ENCODE peak calls at places on chromosomes 16 and 17, in five cellular contexts. A is fibroblast of pulmonary artery, T is lower leg skin, L is AG04450, W is stomach. H is an unnamed sample.

GRCh38 chr17:66580601-66581385 is 254.1 kb upstream of the CACNG5 start:
- DNase-seq in A (peak), L (no peak), T (no peak), W (peak), H (no peak)

GRCh38 chr17:48552453-48553189 is 7.7 kb upstream of the HOXB2 start:
- DNase-seq in L (no peak), T (no peak), W (no peak), A (no peak), H (no peak)

GRCh38 chr17:7004398-7005253 is 7.8 kb upstream of the RNASEK start:
- DNase-seq in L (no peak), W (no peak), T (no peak), A (peak), H (no peak)

GRCh38 chr17:3935825-3936355 is 19.6 kb upstream of the P2RX1 start:
- DNase-seq in A (peak), L (peak), W (no peak), T (no peak), H (no peak)

GRCh38 chr17:52157603-52158449 is 688 bp downstream of the CA10 start:
- DNase-seq in A (no peak), T (no peak), L (no peak), W (no peak), H (no peak)

GRCh38 chr16:23701045-23701444 is 12.0 kb downstream of the ERN2 start:
- DNase-seq in T (no peak), W (no peak), L (no peak), A (no peak), H (no peak)

GRCh38 chr17:50630524-50631194 is 4.0 kb upstream of the ABCC3 start:
- DNase-seq in L (no peak), W (peak), A (peak), T (no peak), H (no peak)

GRCh38 chr17:14792751-14793150 is 472.4 kb downstream of the PMP22 start:
- DNase-seq in L (no peak), A (no peak), W (no peak), T (no peak), H (no peak)

GRCh38 chr17:2158011-2158410 is 103.1 kb downstream of the HIC1 start:
- DNase-seq in A (peak), W (no peak), L (peak), T (peak), H (peak)

GRCh38 chr16:55655709-55656694 is at the start of gene SLC6A2:
- DNase-seq in T (no peak), A (no peak), L (no peak), W (no peak), H (no peak)

GRCh38 chr16:49596119-49596518 is 222.5 kb downstream of the C16orf78 start:
- DNase-seq in W (peak), L (no peak), T (no peak), A (peak), H (no peak)

GRCh38 chr16:29198731-29199521 is 207.6 kb downstream of the NPIPB11 start:
- DNase-seq in T (no peak), W (no peak), L (no peak), A (peak), H (no peak)

GRCh38 chr16:76464973-76465620 is 187.9 kb downstream of the CNTNAP4 start:
- DNase-seq in W (no peak), L (no peak), A (no peak), T (no peak), H (no peak)

GRCh38 chr16:50821586-50821985 is 79.7 kb downstream of the CYLD start:
- DNase-seq in A (no peak), T (no peak), L (no peak), W (no peak), H (no peak)

GRCh38 chr17:37521821-37522220 is 32.1 kb downstream of the DUSP14 start:
- DNase-seq in W (no peak), L (no peak), T (no peak), A (no peak), H (no peak)

GRCh38 chr16:54287018-54287757 is 601 bp upstream of the IRX3 start:
- DNase-seq in T (no peak), A (no peak), W (no peak), L (no peak), H (no peak)

GRCh38 chr16:75252946-75253911 is 1.8 kb upstream of the BCAR1 start:
- DNase-seq in W (no peak), A (peak), T (no peak), L (no peak), H (no peak)

DNA sequence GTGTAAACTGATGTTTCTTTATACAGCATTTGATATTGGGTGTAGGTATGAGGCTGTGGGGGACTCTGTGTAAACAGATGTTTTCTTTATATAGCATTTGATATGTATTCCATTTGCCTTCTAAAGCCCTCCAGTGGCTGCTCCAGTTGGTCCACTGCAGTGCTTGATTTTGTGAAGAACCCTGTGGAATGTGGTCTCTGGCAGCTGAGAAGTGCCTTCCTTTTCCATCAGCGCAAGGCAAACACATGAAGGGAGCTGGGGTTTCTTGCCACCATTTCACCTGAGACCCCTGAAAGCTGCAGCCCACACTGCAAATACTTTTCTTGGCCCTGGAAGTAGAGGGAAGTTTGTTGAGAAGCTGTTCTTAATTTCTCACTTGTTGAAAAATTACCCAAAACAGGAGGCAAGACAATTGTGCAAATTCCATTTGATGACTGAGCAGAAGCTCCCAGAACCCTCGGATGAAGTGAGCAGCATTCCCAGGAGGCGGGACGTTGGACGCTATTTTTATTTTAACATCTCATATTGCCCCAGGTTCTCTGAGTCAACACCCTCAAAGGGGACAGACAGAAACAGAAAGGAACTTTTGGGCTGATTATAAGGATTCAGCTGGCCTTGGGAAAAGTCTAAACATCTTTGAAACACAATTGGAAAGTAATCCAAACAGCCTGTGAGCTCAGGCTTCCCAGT is 158.5 kb upstream of the RPH3AL start:
- DNase-seq in L (peak), A (peak), T (peak), W (no peak), H (peak)
- TF ChIP-seq CTCF in L (no peak), A (no peak), T (no peak), W (no peak), H (no peak)

DNA sequence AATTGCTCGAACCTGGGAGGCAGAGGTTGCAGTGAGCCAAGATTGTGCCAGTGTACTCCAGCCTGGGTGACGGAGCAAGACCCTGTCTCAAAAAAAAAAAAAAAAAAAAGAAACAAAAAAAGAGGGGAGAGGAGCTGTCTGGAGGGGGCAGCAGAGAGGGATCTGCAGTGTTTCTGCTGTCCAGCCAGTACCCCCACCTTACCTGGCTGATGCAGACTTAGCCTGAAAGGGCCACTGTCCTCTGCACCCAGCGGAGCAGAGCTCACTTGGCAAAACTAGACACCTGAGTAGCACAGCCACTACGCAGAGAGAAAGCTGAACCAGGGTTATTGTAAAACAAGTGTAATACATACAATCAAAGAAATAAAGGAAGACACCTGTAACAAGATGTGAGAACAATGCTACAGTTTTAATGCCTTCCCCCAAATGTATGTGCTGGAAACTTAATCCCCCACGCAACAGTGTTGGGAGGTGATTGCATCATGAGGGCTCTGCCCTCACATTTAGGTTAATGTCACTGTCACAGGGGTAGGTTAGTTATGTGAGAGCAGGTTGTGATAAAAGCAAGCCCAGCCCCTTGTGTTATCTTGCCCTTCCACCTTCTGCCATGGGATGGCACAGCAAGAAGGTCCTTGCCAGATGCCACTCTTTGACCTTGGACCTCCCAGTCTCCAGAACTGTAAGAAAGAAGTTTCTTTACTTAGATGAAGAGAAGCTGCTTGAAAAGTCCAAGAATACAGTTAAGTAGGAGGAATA is 211.2 kb downstream of the RPTOR start:
- DNase-seq in T (no peak), L (no peak), A (no peak), W (no peak), H (no peak)
- TF ChIP-seq CTCF in T (no peak), L (peak), A (peak), W (no peak), H (peak)

DNA sequence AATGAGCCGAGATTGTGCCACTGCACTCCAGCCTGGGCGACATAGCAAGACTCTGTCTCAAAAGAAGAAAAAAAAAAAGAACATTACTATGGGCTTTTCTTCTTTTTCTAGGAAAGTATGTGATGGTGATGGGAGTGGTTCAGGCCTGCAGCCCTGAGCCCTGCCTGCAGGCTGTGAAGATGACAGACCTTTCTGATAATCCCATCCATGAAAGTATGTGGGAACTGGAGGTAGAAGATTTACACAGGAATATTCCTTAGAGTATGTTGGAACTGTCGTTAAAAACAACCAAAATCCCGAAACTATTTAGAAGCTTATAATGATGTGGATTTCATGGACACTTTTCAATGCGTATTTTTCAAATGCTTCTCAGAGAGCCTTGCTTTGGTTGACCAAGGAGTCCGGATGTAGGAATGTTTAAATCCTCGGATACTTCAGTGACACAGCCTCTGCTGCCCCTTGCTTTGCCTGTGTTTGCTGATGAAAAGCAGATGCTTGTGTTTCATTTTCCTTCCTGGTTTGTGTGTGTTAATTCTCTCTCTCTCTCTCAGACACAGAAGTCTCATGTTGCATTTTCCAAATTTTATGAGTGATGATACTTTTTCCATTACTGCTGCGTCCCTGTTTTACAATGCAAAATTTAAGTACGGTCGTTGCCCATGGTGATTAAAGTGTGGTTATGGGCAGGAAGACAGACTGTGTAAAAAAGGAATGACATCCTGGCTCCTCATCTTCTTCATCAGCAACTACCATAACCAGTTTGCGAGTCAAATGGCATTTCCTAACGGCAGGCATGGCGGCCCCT is 5.5 kb downstream of the RMI2 start:
- DNase-seq in A (peak), W (no peak), T (no peak), L (peak), H (no peak)
- TF ChIP-seq CTCF in A (no peak), W (no peak), T (no peak), L (no peak), H (no peak)

GRCh38 chr16:19884611-19885455 is at the start of gene GPRC5B:
- DNase-seq in W (peak), T (peak), L (no peak), A (peak), H (no peak)
- TF ChIP-seq CTCF in W (no peak), T (no peak), L (peak), A (no peak), H (peak)

DNA sequence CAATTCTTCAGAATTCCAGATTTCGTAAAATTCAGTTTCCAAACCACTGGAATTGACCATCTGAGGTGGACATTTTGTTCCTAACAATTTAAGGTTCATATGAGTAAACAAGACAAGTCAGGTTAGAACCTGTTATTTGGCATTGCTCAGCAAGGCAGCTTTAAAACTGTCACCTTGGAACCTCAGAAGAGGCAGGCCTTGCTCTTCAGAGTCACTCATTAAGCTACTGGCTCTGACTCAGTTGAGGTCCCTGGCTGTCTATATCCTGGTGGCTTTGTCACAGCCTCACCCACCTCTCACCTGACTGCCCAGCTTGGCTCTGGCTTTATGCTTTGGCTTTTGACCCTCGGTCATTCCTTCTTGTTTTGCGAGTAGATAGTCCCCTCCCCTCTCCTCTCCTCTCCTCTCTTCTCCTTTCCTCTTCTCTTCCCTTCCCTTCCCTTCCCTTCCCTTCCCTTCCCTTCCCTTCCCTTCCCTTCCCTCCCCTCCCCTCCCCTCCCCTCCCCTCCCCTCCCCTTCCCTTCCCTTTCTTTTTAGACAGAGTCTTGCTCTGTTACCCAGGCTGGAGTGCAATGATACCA is 238.4 kb downstream of the SHISA9 start:
- DNase-seq in A (no peak), L (no peak), W (no peak), T (no peak), H (no peak)
- TF ChIP-seq CTCF in A (no peak), L (no peak), W (no peak), T (no peak), H (no peak)

DNA sequence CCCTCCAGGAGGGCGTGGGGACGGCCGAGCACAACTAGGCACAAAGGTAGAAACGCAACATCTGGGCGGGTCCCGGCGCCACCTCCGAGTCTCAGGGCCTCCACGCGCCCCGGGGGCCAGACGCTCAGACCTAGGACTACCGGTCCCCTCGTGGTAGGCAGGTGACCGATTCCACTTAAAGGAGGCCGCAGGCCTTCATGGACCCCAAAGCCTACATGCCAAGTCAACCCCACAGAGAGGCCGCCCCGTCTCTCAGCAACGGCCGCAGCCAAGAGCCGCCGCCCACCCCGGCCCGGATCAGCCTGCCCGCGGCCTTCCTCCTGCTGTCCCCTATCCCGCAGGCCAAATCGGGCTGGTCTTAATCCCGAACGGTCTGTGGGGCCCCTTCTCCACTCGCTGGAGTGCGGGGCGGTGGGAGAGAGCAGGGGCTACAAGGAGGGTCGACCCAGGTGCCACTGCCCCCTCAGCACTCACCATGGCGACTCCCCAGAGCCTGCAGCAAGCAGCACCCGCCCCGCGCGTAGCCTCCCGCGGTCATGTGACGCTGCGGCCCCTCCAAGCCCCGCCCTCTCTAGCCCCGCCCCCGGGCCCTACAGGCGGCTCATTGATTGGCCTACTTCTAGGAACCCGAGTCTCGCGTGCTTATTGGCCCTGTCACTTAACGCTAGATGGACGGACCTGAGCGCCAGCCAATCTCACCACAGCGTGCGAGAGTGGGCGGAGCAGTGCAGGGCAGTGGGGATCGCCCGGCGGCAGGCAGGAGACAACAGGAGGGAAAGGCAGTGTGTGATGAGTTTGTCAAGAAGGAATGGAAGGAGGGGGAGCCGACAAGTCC is at the start of gene VPS35:
- DNase-seq in L (peak), T (peak), W (peak), A (peak), H (peak)
- TF ChIP-seq CTCF in L (peak), T (no peak), W (no peak), A (peak), H (peak)

H was measured in AG09319.